ENCODE peak calls at places on chromosomes 12 and 14, in four cellular contexts. M is tibial artery, Q is HTR-8/SVneo, W is psoas muscle. B is an unnamed sample.

GRCh38 chr14:99832326-99832725 is 39.1 kb downstream of the EML1 start:
- DNase-seq in M (no peak), Q (no peak), W (no peak), B (no peak)

GRCh38 chr14:23436327-23437141 is 1.1 kb upstream of the MYH7 start:
- DNase-seq in M (peak; percentile 56), Q (no peak), W (no peak), B (peak; percentile 85)

GRCh38 chr12:120710805-120711296 is 593 bp downstream of the UNC119B start:
- DNase-seq in M (no peak), Q (no peak), W (peak; percentile 60), B (no peak)

GRCh38 chr12:121637231-121637914 is 11.0 kb downstream of the ORAI1 start:
- DNase-seq in M (no peak), Q (no peak), W (peak; percentile 66), B (no peak)

GRCh38 chr12:72264548-72265175 is 7.5 kb upstream of the TRHDE start:
- DNase-seq in M (no peak), Q (no peak), W (no peak), B (no peak)

GRCh38 chr12:58757422-58757821 is 162.9 kb downstream of the LRIG3 start:
- DNase-seq in M (no peak), Q (no peak), W (no peak), B (no peak)

GRCh38 chr12:68358532-68359485 is 26.6 kb upstream of the MDM1 start:
- DNase-seq in M (peak; percentile 74), Q (peak; percentile 64), W (no peak), B (peak; percentile 59)

GRCh38 chr12:68804654-68805591 is 3.1 kb upstream of the MDM2 start:
- DNase-seq in M (no peak), Q (no peak), W (no peak), B (no peak)

GRCh38 chr12:4037747-4038312 is 164.6 kb upstream of the PARP11 start:
- DNase-seq in M (no peak), Q (peak; percentile 67), W (no peak), B (peak; percentile 25)

GRCh38 chr14:89625208-89625987 is 208.4 kb upstream of the FOXN3 start:
- DNase-seq in M (no peak), Q (no peak), W (peak; percentile 71), B (peak; percentile 32)

GRCh38 chr14:71206766-71207371 is 299.6 kb downstream of the PCNX1 start:
- DNase-seq in M (peak; percentile 90), Q (peak; percentile 84), W (no peak), B (peak; percentile 80)

GRCh38 chr12:41903014-41903702 is 241.5 kb downstream of the GXYLT1 start:
- DNase-seq in M (no peak), Q (no peak), W (no peak), B (no peak)

GRCh38 chr14:55114720-55115119 is 14.3 kb upstream of the LGALS3 start:
- DNase-seq in M (no peak), Q (no peak), W (no peak), B (no peak)

GRCh38 chr12:79444089-79444488 is 246.7 kb downstream of the PAWR start:
- DNase-seq in M (no peak), Q (no peak), W (no peak), B (no peak)

GRCh38 chr14:97177016-97177415 is 379.8 kb downstream of the VRK1 start:
- DNase-seq in M (no peak), Q (peak; percentile 11), W (no peak), B (no peak)

GRCh38 chr14:100488057-100488456 is 99.2 kb downstream of the BEGAIN start:
- DNase-seq in M (no peak), Q (no peak), W (no peak), B (no peak)

GRCh38 chr12:6627598-6627997 is 8.2 kb downstream of the LPAR5 start:
- DNase-seq in M (no peak), Q (no peak), W (no peak), B (no peak)

GRCh38 chr12:32671930-32672785 is 6.9 kb upstream of the DNM1L start:
- DNase-seq in M (peak; percentile 4), Q (peak; percentile 32), W (no peak), B (peak; percentile 47)

GRCh38 chr14:67665886-67666285 is 8.5 kb downstream of the VTI1B start:
- DNase-seq in M (no peak), Q (no peak), W (no peak), B (no peak)

GRCh38 chr14:29926701-29927595 is 699 bp downstream of the PRKD1 start:
- DNase-seq in M (peak; percentile 73), Q (peak; percentile 34), W (peak; percentile 82), B (peak; percentile 73)

GRCh38 chr12:59393506-59393905 is 202.3 kb upstream of the SLC16A7 start:
- DNase-seq in M (no peak), Q (no peak), W (no peak), B (no peak)

GRCh38 chr14:98408024-98408555 is 863.9 kb downstream of the BCL11B start:
- DNase-seq in M (no peak), Q (no peak), W (no peak), B (peak; percentile 4)

GRCh38 chr12:46556105-46556559 is 183.6 kb upstream of the SLC38A2 start:
- DNase-seq in M (no peak), Q (no peak), W (no peak), B (no peak)

GRCh38 chr12:107379852-107380567 is 286.7 kb upstream of the CRY1 start:
- DNase-seq in M (no peak), Q (no peak), W (no peak), B (no peak)

GRCh38 chr12:52221912-52222457 is 11.1 kb upstream of the KRT7 start:
- DNase-seq in M (peak; percentile 76), Q (no peak), W (peak; percentile 81), B (peak; percentile 78)

GRCh38 chr12:122795807-122796206 is 21.4 kb downstream of the CCDC62 start:
- DNase-seq in M (no peak), Q (no peak), W (no peak), B (no peak)